ENCODE peak calls at places on chromosomes 2 and 18, in four cellular contexts. L is hepatocyte, S is NB4, W is heart left ventricle. U is an unnamed sample.

GRCh38 chr18:21167641-21168372 is 56.2 kb upstream of the ROCK1 start:
- DNase-seq in L (peak; percentile 78), S (no peak), W (no peak), U (no peak)

GRCh38 chr2:196515608-196516007 is 123.9 kb upstream of the CCDC150 start:
- DNase-seq in L (no peak), S (no peak), W (no peak), U (no peak)

GRCh38 chr2:208386546-208386945 is 20.0 kb upstream of the PTH2R start:
- DNase-seq in L (no peak), S (no peak), W (no peak), U (no peak)

GRCh38 chr2:170113168-170113567 is 64.8 kb upstream of the MYO3B start:
- DNase-seq in L (no peak), S (no peak), W (no peak), U (no peak)

GRCh38 chr18:70036771-70037452 is 89.2 kb upstream of the CD226 start:
- DNase-seq in L (no peak), S (no peak), W (no peak), U (no peak)

GRCh38 chr2:36493221-36493620 is 104.7 kb downstream of the FEZ2 start:
- DNase-seq in L (no peak), S (no peak), W (no peak), U (no peak)

GRCh38 chr2:172465417-172466334 is 38.3 kb downstream of the ITGA6 start:
- DNase-seq in L (peak; percentile 89), S (peak; percentile 85), W (peak; percentile 46), U (no peak)

GRCh38 chr2:218999881-219000568 is 6.8 kb upstream of the CRYBA2 start:
- DNase-seq in L (peak; percentile 40), S (no peak), W (no peak), U (no peak)

GRCh38 chr2:180983468-180984388 is 3.3 kb downstream of the UBE2E3 start:
- DNase-seq in L (peak; percentile 68), S (peak; percentile 77), W (no peak), U (no peak)

GRCh38 chr2:11697103-11697871 is 27.3 kb upstream of the NTSR2 start:
- DNase-seq in L (peak; percentile 26), S (peak; percentile 23), W (no peak), U (no peak)

DNA sequence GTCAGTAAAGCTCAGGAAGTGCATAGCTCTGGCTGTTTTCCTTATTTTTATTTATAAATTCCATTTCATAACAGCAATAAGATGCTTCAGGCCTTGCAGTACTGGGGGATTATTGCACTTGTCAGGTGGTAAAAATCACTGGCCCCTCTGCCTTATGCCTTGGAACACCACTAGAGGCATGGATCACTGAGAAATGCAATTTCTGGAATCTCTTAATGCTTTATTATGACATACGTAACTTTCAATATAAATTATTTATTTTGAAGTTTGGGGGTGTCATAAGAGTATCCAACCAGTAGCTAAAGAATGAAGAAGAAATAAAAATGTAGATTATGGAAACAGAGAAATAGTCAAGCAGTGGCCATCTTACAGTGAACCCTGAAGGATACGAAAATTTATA is 183.1 kb downstream of the FIGN start:
- DNase-seq in L (no peak), S (no peak), W (no peak), U (no peak)
- TF ChIP-seq CTCF in L (no peak), S (no peak), W (no peak), U (no peak)

GRCh38 chr2:64312622-64312948 is 141.4 kb upstream of the LGALSL start:
- DNase-seq in L (no peak), S (no peak), W (no peak), U (no peak)
- TF ChIP-seq CTCF in L (no peak), S (no peak), W (no peak), U (peak; percentile 11)

GRCh38 chr18:37511933-37512332 is 53.7 kb downstream of the CELF4 start:
- DNase-seq in L (no peak), S (no peak), W (no peak), U (no peak)

GRCh38 chr18:37509600-37509999 is 56.0 kb downstream of the CELF4 start:
- DNase-seq in L (no peak), S (no peak), W (no peak), U (no peak)

GRCh38 chr18:37505321-37505720 is 60.3 kb downstream of the CELF4 start:
- DNase-seq in L (no peak), S (no peak), W (no peak), U (no peak)

GRCh38 chr18:37502601-37503000 is 63.0 kb downstream of the CELF4 start:
- DNase-seq in L (no peak), S (no peak), W (no peak), U (no peak)

DNA sequence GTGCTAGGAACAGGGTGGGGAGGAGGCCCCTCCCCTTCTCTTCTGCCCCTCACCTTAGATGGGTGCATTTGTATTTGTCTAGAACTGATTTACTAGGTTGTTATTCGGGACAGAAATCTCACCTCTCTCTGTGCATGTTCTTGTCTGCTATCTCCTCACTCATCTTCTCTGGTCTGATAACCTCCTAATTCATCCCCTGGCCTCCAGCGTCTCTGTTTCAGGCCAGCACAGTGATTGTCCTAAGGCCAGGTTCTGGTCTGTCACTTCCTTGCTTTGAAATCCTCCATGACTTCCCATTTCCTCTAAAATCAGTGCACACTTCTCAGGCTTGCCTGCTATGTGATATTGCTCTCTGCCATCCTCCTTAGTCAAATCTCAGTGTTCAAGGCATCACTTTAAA is 58.4 kb downstream of the CELF4 start:
- DNase-seq in L (no peak), S (no peak), W (no peak), U (no peak)
- TF ChIP-seq CTCF in L (no peak), S (no peak), W (no peak), U (no peak)

GRCh38 chr2:13002536-13002935 is 285.8 kb downstream of the TRIB2 start:
- DNase-seq in L (no peak), S (no peak), W (no peak), U (no peak)
- TF ChIP-seq CTCF in L (no peak), S (no peak), W (no peak), U (no peak)

U was measured in coronary artery.